ENCODE peak calls at places on chromosomes 11 and 22, in five cellular contexts. G is head of caudate nucleus, K is DMS153, D is ovary, T is amygdala. H is an unnamed sample.

GRCh38 chr11:86551286-86551685 is 121.1 kb downstream of the ME3 start:
- DNase-seq in G (no peak), K (no peak), D (no peak), T (no peak), H (no peak)

GRCh38 chr11:2530855-2531200 is 86.0 kb downstream of the KCNQ1 start:
- DNase-seq in G (no peak), K (no peak), D (no peak), T (no peak), H (no peak)

GRCh38 chr11:41431784-41432183 is 27.7 kb downstream of the LRRC4C start:
- DNase-seq in G (no peak), K (no peak), D (no peak), T (no peak), H (no peak)

GRCh38 chr22:50174382-50175190 is 4.1 kb downstream of the PANX2 start:
- DNase-seq in G (no peak), K (no peak), D (peak), T (no peak), H (no peak)

GRCh38 chr11:62974848-62975522 is 9.8 kb downstream of the SLC22A6 start:
- DNase-seq in G (no peak), K (peak), D (no peak), T (no peak), H (peak)

GRCh38 chr11:7793233-7793632 is 3.5 kb downstream of the OR5P2 start:
- DNase-seq in G (no peak), K (no peak), D (no peak), T (no peak), H (no peak)

GRCh38 chr11:73461335-73461840 is 85.2 kb downstream of the RELT start:
- DNase-seq in G (no peak), K (no peak), D (no peak), T (no peak), H (peak)

GRCh38 chr11:129247129-129247528 is 55.0 kb upstream of the ARHGAP32 start:
- DNase-seq in G (no peak), K (no peak), D (no peak), T (no peak), H (no peak)

GRCh38 chr11:58046231-58046630 is 15.5 kb downstream of the OR6Q1 start:
- DNase-seq in G (no peak), K (no peak), D (no peak), T (no peak), H (no peak)

GRCh38 chr11:105315287-105315686 is 175.7 kb upstream of the CARD18 start:
- DNase-seq in G (no peak), K (peak), D (no peak), T (no peak), H (no peak)

H was measured in NCI-H1105.